ENCODE peak calls at places on chromosomes 7 and 10, in four cellular contexts. K is WTC11, P is K562, U is H1. Z is an unnamed sample.

GRCh38 chr10:68052463-68052862 is 22.6 kb downstream of the HERC4 start:
- DNase-seq in U (no peak), K (no peak), P (no peak), Z (no peak)

GRCh38 chr7:118232837-118233236 is 8.3 kb downstream of the ANKRD7 start:
- DNase-seq in P (no peak), U (no peak), K (no peak), Z (no peak)

GRCh38 chr10:113691381-113691780 is 11.7 kb downstream of the CASP7 start:
- DNase-seq in K (no peak), P (no peak), U (no peak), Z (no peak)

GRCh38 chr7:41334071-41334862 is 368.6 kb downstream of the INHBA start:
- DNase-seq in P (no peak), U (no peak), K (no peak), Z (no peak)

GRCh38 chr10:103452714-103453230 is 602 bp upstream of the CALHM2 start:
- DNase-seq in P (no peak), U (no peak), K (no peak), Z (no peak)

GRCh38 chr7:129089521-129090212 is 34.8 kb upstream of the TNPO3 start:
- DNase-seq in P (no peak), K (no peak), U (no peak), Z (no peak)

GRCh38 chr10:12707461-12708185 is 293.9 kb downstream of the CCDC3 start:
- DNase-seq in K (peak), P (peak), U (no peak), Z (peak)

GRCh38 chr10:88926484-88927249 is 25.9 kb downstream of the ACTA2 start:
- DNase-seq in U (no peak), K (no peak), P (no peak), Z (no peak)

GRCh38 chr7:148927141-148927540 is 43.0 kb upstream of the EZH2 start:
- DNase-seq in U (no peak), P (no peak), K (no peak), Z (no peak)

GRCh38 chr7:1647961-1648631 is 22.0 kb upstream of the ELFN1 start:
- DNase-seq in P (peak), U (peak), K (no peak), Z (peak)

GRCh38 chr7:126483972-126484371 is 768.8 kb downstream of the GRM8 start:
- DNase-seq in U (no peak), K (no peak), P (no peak), Z (peak)

GRCh38 chr7:157472311-157473050 is 135.7 kb downstream of the DNAJB6 start:
- DNase-seq in U (no peak), K (no peak), P (no peak), Z (no peak)

GRCh38 chr10:124155781-124156401 is 62.5 kb upstream of the CHST15 start:
- DNase-seq in K (no peak), P (no peak), U (no peak), Z (no peak)

GRCh38 chr10:15472431-15473400 is 101.6 kb upstream of the FAM171A1 start:
- DNase-seq in K (peak), P (no peak), U (peak), Z (no peak)

GRCh38 chr7:869348-869747 is 7.0 kb upstream of the GET4 start:
- DNase-seq in K (no peak), U (no peak), P (no peak), Z (no peak)

GRCh38 chr7:66776800-66777468 is 36.4 kb downstream of the RABGEF1 start:
- DNase-seq in U (no peak), P (no peak), K (no peak), Z (no peak)

GRCh38 chr7:68414631-68415425 is 1183.4 kb upstream of the AUTS2 start:
- DNase-seq in U (no peak), K (no peak), P (peak), Z (peak)

GRCh38 chr7:157010588-157011332 is at the start of gene MNX1:
- DNase-seq in P (peak), K (peak), U (peak), Z (peak)

GRCh38 chr7:150830957-150831356 is 21.4 kb upstream of the AOC1 start:
- DNase-seq in K (no peak), U (no peak), P (no peak), Z (no peak)

GRCh38 chr7:157795199-157795598 is 458.4 kb downstream of the DNAJB6 start:
- DNase-seq in U (no peak), P (no peak), K (no peak), Z (no peak)

GRCh38 chr10:110860576-110861241 is 11.0 kb upstream of the PDCD4 start:
- DNase-seq in U (peak), P (no peak), K (no peak), Z (no peak)

GRCh38 chr7:142338633-142339501 is 81.0 kb upstream of the PRSS58 start:
- DNase-seq in U (peak), P (no peak), K (peak), Z (no peak)

GRCh38 chr10:118584181-118584954 is 11.1 kb downstream of the PRLHR start:
- DNase-seq in U (no peak), P (no peak), K (no peak), Z (no peak)

GRCh38 chr7:153012203-153012602 is 252.7 kb downstream of the ACTR3B start:
- DNase-seq in P (no peak), K (no peak), U (no peak), Z (no peak)

GRCh38 chr7:73850781-73851207 is 8.5 kb upstream of the METTL27 start:
- DNase-seq in U (no peak), K (no peak), P (peak), Z (no peak)

GRCh38 chr10:79445217-79445707 is at the start of gene ZCCHC24:
- DNase-seq in P (no peak), K (peak), U (no peak), Z (no peak)

GRCh38 chr7:39678935-39679690 is 55.7 kb downstream of the RALA start:
- DNase-seq in K (no peak), U (no peak), P (no peak), Z (no peak)

GRCh38 chr7:15495170-15495569 is 66.6 kb downstream of the AGMO start:
- DNase-seq in P (no peak), U (no peak), K (no peak), Z (peak)

GRCh38 chr10:43137971-43138756 is at the start of gene CSGALNACT2:
- DNase-seq in U (peak), P (peak), K (peak), Z (peak)
- TF ChIP-seq TEAD4 in U (no peak), P (no peak), K (no peak), Z (no peak)

GRCh38 chr10:35910234-35910633 is 268.1 kb upstream of the FZD8 start:
- DNase-seq in U (no peak), P (no peak), K (no peak), Z (no peak)
- TF ChIP-seq TEAD4 in U (no peak), P (no peak), K (no peak), Z (no peak)

GRCh38 chr10:28467615-28468014 is 65.3 kb upstream of the WAC start:
- DNase-seq in U (peak), P (no peak), K (no peak), Z (no peak)

GRCh38 chr10:28463141-28463540 is 69.8 kb upstream of the WAC start:
- DNase-seq in P (no peak), K (no peak), U (no peak), Z (no peak)

GRCh38 chr10:28459453-28460144 is 73.3 kb upstream of the WAC start:
- DNase-seq in U (peak), K (no peak), P (no peak), Z (no peak)

GRCh38 chr10:28468707-28469483 is 64.0 kb upstream of the WAC start:
- DNase-seq in U (peak), K (no peak), P (no peak), Z (no peak)

GRCh38 chr10:28463676-28464395 is 69.1 kb upstream of the WAC start:
- DNase-seq in K (no peak), U (peak), P (no peak), Z (no peak)
- TF ChIP-seq TEAD4 in K (no peak), U (no peak), P (no peak), Z (no peak)

DNA sequence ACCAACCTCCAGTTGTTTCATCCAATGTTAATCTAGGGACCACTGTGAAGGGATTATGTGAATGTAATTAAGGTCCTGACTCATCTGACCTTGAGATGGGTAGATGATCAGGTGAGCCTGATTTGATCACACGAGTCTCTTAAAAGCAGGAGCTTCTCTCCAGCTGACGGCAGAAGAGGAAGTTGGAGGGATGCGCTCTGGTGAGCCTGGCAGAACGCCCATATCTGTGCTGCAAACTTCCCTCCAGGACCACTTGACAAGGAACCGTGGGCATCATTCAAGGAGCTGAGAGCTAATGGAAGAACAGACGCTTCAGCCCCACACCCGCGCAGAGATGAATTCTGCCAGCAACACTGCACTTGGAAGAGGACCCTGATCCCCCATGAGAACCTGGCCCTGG is 642.4 kb downstream of the TNS3 start:
- DNase-seq in P (no peak), U (no peak), K (no peak), Z (no peak)
- TF ChIP-seq TEAD4 in P (no peak), U (no peak), K (no peak), Z (no peak)

DNA sequence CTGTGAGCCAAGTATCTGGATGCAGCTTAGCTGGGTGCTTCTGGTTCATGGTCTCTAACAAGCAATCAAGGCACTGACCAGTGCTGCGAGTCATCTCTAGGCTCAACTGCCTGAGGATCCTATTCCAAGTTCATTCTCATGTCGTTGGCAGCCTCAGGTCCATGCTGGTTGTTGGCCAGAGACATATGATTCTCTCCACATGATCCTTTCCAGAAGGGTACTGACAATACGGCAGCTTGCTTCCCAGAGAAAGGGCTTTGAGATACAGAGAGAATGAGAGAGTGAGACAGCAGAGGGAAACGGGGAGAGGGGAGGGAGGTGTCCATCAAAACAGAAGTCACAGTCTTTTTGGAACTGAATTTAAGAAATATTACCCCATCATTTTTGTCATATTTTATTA is 405.6 kb downstream of the XPNPEP1 start:
- DNase-seq in K (no peak), P (no peak), U (no peak), Z (no peak)
- TF ChIP-seq TEAD4 in K (no peak), P (no peak), U (no peak), Z (no peak)